ENCODE peak calls at places on chromosomes 16 and 17, in nine cellular contexts. F is K562; O is activated naive CD4-positive, alpha-beta T cell treated with Interleukin-2 at 50 U/mL for 16 hours; S is CD4-positive, CD25-positive, alpha-beta regulatory T cell; I is HTR-8/SVneo; D is iris pigment epithelial cell; T is CD8-positive, alpha-beta memory T cell; E is Kasumi-1; Q is heart left ventricle. Z is an unnamed sample.

GRCh38 chr16:3998793-3999478 is 117.3 kb downstream of the ADCY9 start:
- DNase-seq in F (no peak), O (no peak), S (no peak), I (no peak), D (no peak), T (no peak), E (no peak), Q (no peak), Z (peak)

GRCh38 chr16:28012031-28012445 is 51.5 kb downstream of the GSG1L start:
- DNase-seq in F (peak), O (no peak), S (no peak), I (peak), D (peak), T (no peak), E (peak), Q (no peak), Z (no peak)

GRCh38 chr16:84844049-84844350 is 24.2 kb downstream of the CRISPLD2 start:
- DNase-seq in F (no peak), O (no peak), S (no peak), I (no peak), D (no peak), T (no peak), E (no peak), Q (no peak), Z (no peak)

GRCh38 chr17:27376637-27377547 is 79.4 kb upstream of the KSR1 start:
- DNase-seq in F (no peak), O (no peak), S (no peak), I (no peak), D (peak), T (no peak), E (no peak), Q (no peak), Z (peak)

GRCh38 chr17:44324092-44324570 is 492 bp downstream of the SLC25A39 start:
- DNase-seq in F (peak), O (no peak), S (no peak), I (no peak), D (no peak), T (no peak), E (no peak), Q (no peak), Z (no peak)

GRCh38 chr16:88690341-88691128 is 4.2 kb upstream of the SNAI3 start:
- DNase-seq in F (no peak), O (no peak), S (no peak), I (no peak), D (no peak), T (no peak), E (no peak), Q (no peak), Z (no peak)

GRCh38 chr17:28271431-28271830 is 47.6 kb upstream of the TMEM97 start:
- DNase-seq in F (no peak), O (no peak), S (no peak), I (no peak), D (no peak), T (no peak), E (no peak), Q (no peak), Z (no peak)

GRCh38 chr17:28574536-28574935 is 2.2 kb downstream of the ALDOC start:
- DNase-seq in F (no peak), O (peak), S (no peak), I (no peak), D (no peak), T (no peak), E (no peak), Q (no peak), Z (no peak)

GRCh38 chr17:66549731-66550207 is 247.4 kb downstream of the PRKCA start:
- DNase-seq in F (no peak), O (no peak), S (no peak), I (peak), D (peak), T (no peak), E (no peak), Q (no peak), Z (no peak)

GRCh38 chr17:31724619-31725018 is 134.4 kb downstream of the COPRS start:
- DNase-seq in F (no peak), O (no peak), S (no peak), I (no peak), D (peak), T (no peak), E (no peak), Q (no peak), Z (no peak)

GRCh38 chr16:17972460-17972943 is 364.0 kb downstream of the NPIPA8 start:
- DNase-seq in F (no peak), O (no peak), S (no peak), I (no peak), D (no peak), T (no peak), E (no peak), Q (no peak), Z (no peak)

GRCh38 chr17:35743911-35744328 is 9.1 kb downstream of the GAS2L2 start:
- DNase-seq in F (no peak), O (no peak), S (no peak), I (peak), D (peak), T (no peak), E (peak), Q (peak), Z (peak)